ENCODE peak calls at places on chromosome 19, in eight cellular contexts. One of them, this sample, is unnamed.

GRCh38 chr19:34494601-34495000 is 13.0 kb downstream of the WTIP start:
- DNase-seq in stimulated activated CD8-positive, alpha-beta memory T cell treated with anti-CD3 and anti-CD28 coated beads, Interleukin-15, amount 100 ng/mL, for 1 hour: no peak
- DNase-seq in Caki2: no peak
- DNase-seq in GM13977: no peak
- DNase-seq in suprapubic skin: no peak
- DNase-seq in CD8-positive, alpha-beta memory T cell: no peak
- DNase-seq in progenitor cell of endocrine pancreas: no peak
- DNase-seq in mucosa of gallbladder: no peak
- DNase-seq in this sample: no peak

GRCh38 chr19:4742717-4743646 is 19.3 kb upstream of the DPP9 start:
- DNase-seq in progenitor cell of endocrine pancreas: no peak
- DNase-seq in stimulated activated CD8-positive, alpha-beta memory T cell treated with anti-CD3 and anti-CD28 coated beads, Interleukin-15, amount 100 ng/mL, for 1 hour: no peak
- DNase-seq in GM13977: no peak
- DNase-seq in mucosa of gallbladder: no peak
- DNase-seq in Caki2: no peak
- DNase-seq in CD8-positive, alpha-beta memory T cell: no peak
- DNase-seq in suprapubic skin: no peak
- DNase-seq in this sample: no peak

GRCh38 chr19:55654833-55655647 is at the start of gene U2AF2:
- DNase-seq in suprapubic skin: peak; percentile 97
- DNase-seq in CD8-positive, alpha-beta memory T cell: peak; percentile 97
- DNase-seq in GM13977: peak; percentile 98
- DNase-seq in stimulated activated CD8-positive, alpha-beta memory T cell treated with anti-CD3 and anti-CD28 coated beads, Interleukin-15, amount 100 ng/mL, for 1 hour: peak; percentile 95
- DNase-seq in mucosa of gallbladder: peak; percentile 97
- DNase-seq in progenitor cell of endocrine pancreas: peak; percentile 97
- DNase-seq in Caki2: peak; percentile 87
- DNase-seq in this sample: peak; percentile 94

GRCh38 chr19:31058676-31059075 is 290.6 kb downstream of the TSHZ3 start:
- DNase-seq in stimulated activated CD8-positive, alpha-beta memory T cell treated with anti-CD3 and anti-CD28 coated beads, Interleukin-15, amount 100 ng/mL, for 1 hour: no peak
- DNase-seq in mucosa of gallbladder: no peak
- DNase-seq in suprapubic skin: no peak
- DNase-seq in GM13977: no peak
- DNase-seq in progenitor cell of endocrine pancreas: no peak
- DNase-seq in CD8-positive, alpha-beta memory T cell: no peak
- DNase-seq in Caki2: no peak
- DNase-seq in this sample: no peak

GRCh38 chr19:3672993-3673392 is 27.3 kb downstream of the PIP5K1C start:
- DNase-seq in Caki2: no peak
- DNase-seq in CD8-positive, alpha-beta memory T cell: no peak
- DNase-seq in suprapubic skin: no peak
- DNase-seq in GM13977: no peak
- DNase-seq in stimulated activated CD8-positive, alpha-beta memory T cell treated with anti-CD3 and anti-CD28 coated beads, Interleukin-15, amount 100 ng/mL, for 1 hour: no peak
- DNase-seq in progenitor cell of endocrine pancreas: no peak
- DNase-seq in mucosa of gallbladder: no peak
- DNase-seq in this sample: no peak

GRCh38 chr19:4487572-4487971 is 15.5 kb downstream of the HDGFL2 start:
- DNase-seq in stimulated activated CD8-positive, alpha-beta memory T cell treated with anti-CD3 and anti-CD28 coated beads, Interleukin-15, amount 100 ng/mL, for 1 hour: no peak
- DNase-seq in progenitor cell of endocrine pancreas: no peak
- DNase-seq in mucosa of gallbladder: no peak
- DNase-seq in suprapubic skin: no peak
- DNase-seq in GM13977: no peak
- DNase-seq in Caki2: no peak
- DNase-seq in CD8-positive, alpha-beta memory T cell: no peak
- DNase-seq in this sample: no peak

GRCh38 chr19:56837004-56837403 is 3.5 kb downstream of the PEG3 start:
- DNase-seq in stimulated activated CD8-positive, alpha-beta memory T cell treated with anti-CD3 and anti-CD28 coated beads, Interleukin-15, amount 100 ng/mL, for 1 hour: no peak
- DNase-seq in CD8-positive, alpha-beta memory T cell: no peak
- DNase-seq in GM13977: peak; percentile 18
- DNase-seq in suprapubic skin: no peak
- DNase-seq in progenitor cell of endocrine pancreas: no peak
- DNase-seq in mucosa of gallbladder: no peak
- DNase-seq in Caki2: no peak
- DNase-seq in this sample: no peak

GRCh38 chr19:19319725-19320361 is 466 bp downstream of the SUGP1 start:
- DNase-seq in CD8-positive, alpha-beta memory T cell: no peak
- DNase-seq in stimulated activated CD8-positive, alpha-beta memory T cell treated with anti-CD3 and anti-CD28 coated beads, Interleukin-15, amount 100 ng/mL, for 1 hour: no peak
- DNase-seq in Caki2: no peak
- DNase-seq in GM13977: no peak
- DNase-seq in progenitor cell of endocrine pancreas: no peak
- DNase-seq in mucosa of gallbladder: no peak
- DNase-seq in suprapubic skin: no peak
- DNase-seq in this sample: no peak

GRCh38 chr19:31803819-31804446 is 454.7 kb upstream of the TSHZ3 start:
- DNase-seq in mucosa of gallbladder: no peak
- DNase-seq in CD8-positive, alpha-beta memory T cell: no peak
- DNase-seq in progenitor cell of endocrine pancreas: no peak
- DNase-seq in stimulated activated CD8-positive, alpha-beta memory T cell treated with anti-CD3 and anti-CD28 coated beads, Interleukin-15, amount 100 ng/mL, for 1 hour: no peak
- DNase-seq in GM13977: no peak
- DNase-seq in suprapubic skin: no peak
- DNase-seq in Caki2: no peak
- DNase-seq in this sample: no peak

GRCh38 chr19:23098988-23099387 is 17.8 kb upstream of the ZNF730 start:
- DNase-seq in suprapubic skin: no peak
- DNase-seq in Caki2: no peak
- DNase-seq in CD8-positive, alpha-beta memory T cell: no peak
- DNase-seq in progenitor cell of endocrine pancreas: no peak
- DNase-seq in stimulated activated CD8-positive, alpha-beta memory T cell treated with anti-CD3 and anti-CD28 coated beads, Interleukin-15, amount 100 ng/mL, for 1 hour: no peak
- DNase-seq in GM13977: no peak
- DNase-seq in mucosa of gallbladder: no peak
- DNase-seq in this sample: no peak

GRCh38 chr19:52635786-52636570 is 2.2 kb downstream of the ZNF83 start:
- DNase-seq in stimulated activated CD8-positive, alpha-beta memory T cell treated with anti-CD3 and anti-CD28 coated beads, Interleukin-15, amount 100 ng/mL, for 1 hour: no peak
- DNase-seq in mucosa of gallbladder: no peak
- DNase-seq in suprapubic skin: no peak
- DNase-seq in GM13977: no peak
- DNase-seq in CD8-positive, alpha-beta memory T cell: no peak
- DNase-seq in progenitor cell of endocrine pancreas: no peak
- DNase-seq in Caki2: no peak
- DNase-seq in this sample: no peak

GRCh38 chr19:35037716-35038622 is 3.6 kb upstream of the HPN start:
- DNase-seq in stimulated activated CD8-positive, alpha-beta memory T cell treated with anti-CD3 and anti-CD28 coated beads, Interleukin-15, amount 100 ng/mL, for 1 hour: no peak
- DNase-seq in progenitor cell of endocrine pancreas: no peak
- DNase-seq in mucosa of gallbladder: no peak
- DNase-seq in Caki2: no peak
- DNase-seq in suprapubic skin: no peak
- DNase-seq in GM13977: peak; percentile 67
- DNase-seq in CD8-positive, alpha-beta memory T cell: no peak
- DNase-seq in this sample: no peak

GRCh38 chr19:19170053-19170945 is at the start of gene MEF2B:
- DNase-seq in GM13977: peak; percentile 96
- DNase-seq in mucosa of gallbladder: peak; percentile 64
- DNase-seq in suprapubic skin: peak; percentile 80
- DNase-seq in stimulated activated CD8-positive, alpha-beta memory T cell treated with anti-CD3 and anti-CD28 coated beads, Interleukin-15, amount 100 ng/mL, for 1 hour: peak; percentile 43
- DNase-seq in Caki2: peak; percentile 62
- DNase-seq in progenitor cell of endocrine pancreas: peak; percentile 77
- DNase-seq in CD8-positive, alpha-beta memory T cell: peak; percentile 51
- DNase-seq in this sample: peak; percentile 71

GRCh38 chr19:29724102-29724641 is 9.1 kb upstream of the C19orf12 start:
- DNase-seq in mucosa of gallbladder: no peak
- DNase-seq in stimulated activated CD8-positive, alpha-beta memory T cell treated with anti-CD3 and anti-CD28 coated beads, Interleukin-15, amount 100 ng/mL, for 1 hour: no peak
- DNase-seq in suprapubic skin: no peak
- DNase-seq in progenitor cell of endocrine pancreas: no peak
- DNase-seq in GM13977: no peak
- DNase-seq in CD8-positive, alpha-beta memory T cell: no peak
- DNase-seq in Caki2: no peak
- DNase-seq in this sample: peak; percentile 36